ENCODE peak calls at places on chromosomes 4 and X, in seven cellular contexts. F is Ammon's horn; M is keratinocyte; K is NCI-H1436; P is neural crest cell; W is stimulated activated CD8-positive, alpha-beta memory T cell treated with anti-CD3 and anti-CD28 coated beads, Interleukin-4, amount 100 ng/mL, for 1 hour; Q is foreskin melanocyte. O is an unnamed sample.

GRCh38 chrX:83521905-83522304 is 13.8 kb downstream of the POU3F4 start:
- DNase-seq in P (no peak), K (no peak), Q (no peak), F (no peak), W (no peak), M (no peak), O (no peak)

GRCh38 chr4:25861422-25861926 is 1.3 kb downstream of the SEL1L3 start:
- DNase-seq in K (no peak), W (no peak), F (no peak), P (no peak), Q (no peak), M (no peak), O (no peak)

GRCh38 chr4:47642985-47643745 is 158.1 kb downstream of the ATP10D start:
- DNase-seq in M (no peak), Q (peak), K (no peak), W (no peak), F (peak), P (no peak), O (no peak)

GRCh38 chrX:111181883-111182400 is 86.0 kb downstream of the PAK3 start:
- DNase-seq in P (no peak), Q (no peak), W (no peak), M (no peak), K (peak), F (no peak), O (no peak)

GRCh38 chr4:5467111-5467510 is 241.2 kb downstream of the EVC2 start:
- DNase-seq in Q (no peak), F (no peak), W (no peak), K (no peak), M (no peak), P (no peak), O (no peak)

GRCh38 chrX:51889851-51890250 is 3.6 kb upstream of the MAGED1 start:
- DNase-seq in F (no peak), M (no peak), Q (no peak), W (no peak), P (no peak), K (no peak), O (no peak)

GRCh38 chr4:24583451-24584174 is 741 bp downstream of the DHX15 start:
- DNase-seq in F (peak), W (no peak), P (peak), K (peak), Q (peak), M (no peak), O (no peak)

GRCh38 chrX:48465336-48465933 is 4.6 kb downstream of the SLC38A5 start:
- DNase-seq in M (no peak), P (no peak), W (no peak), F (no peak), Q (no peak), K (no peak), O (no peak)

GRCh38 chr4:120922390-120923200 is at the start of gene PRDM5:
- DNase-seq in P (peak), W (no peak), Q (peak), M (no peak), K (no peak), F (peak), O (no peak)

GRCh38 chrX:79259073-79259689 is 108.0 kb downstream of the ITM2A start:
- DNase-seq in F (peak), M (no peak), P (no peak), Q (no peak), K (no peak), W (peak), O (no peak)

GRCh38 chrX:111375747-111376146 is 36.2 kb downstream of the DCX start:
- DNase-seq in P (no peak), K (no peak), W (no peak), F (no peak), Q (no peak), M (no peak), O (no peak)

GRCh38 chrX:25442501-25442900 is 426.7 kb upstream of the ARX start:
- DNase-seq in Q (no peak), F (peak), M (no peak), K (no peak), P (no peak), W (no peak), O (no peak)

GRCh38 chr4:55947912-55948725 is 626 bp upstream of the CEP135 start:
- DNase-seq in Q (peak), W (no peak), F (peak), K (no peak), P (peak), M (peak), O (peak)

GRCh38 chrX:47498411-47498810 is 15.4 kb upstream of the ZNF41 start:
- DNase-seq in M (no peak), K (no peak), P (no peak), Q (no peak), F (no peak), W (no peak), O (no peak)

GRCh38 chrX:150236304-150236703 is 126.8 kb upstream of the MAMLD1 start:
- DNase-seq in M (no peak), F (no peak), Q (no peak), P (no peak), K (no peak), W (no peak), O (no peak)

GRCh38 chr4:54657194-54657555 is 582 bp upstream of the KIT start:
- DNase-seq in Q (no peak), F (no peak), M (no peak), P (no peak), W (no peak), K (peak), O (no peak)

GRCh38 chr4:79958511-79959264 is 114.3 kb downstream of the ANTXR2 start:
- DNase-seq in Q (no peak), M (no peak), F (no peak), P (no peak), K (no peak), W (no peak), O (no peak)

GRCh38 chr4:2788101-2788500 is 4.8 kb upstream of the SH3BP2 start:
- DNase-seq in P (no peak), M (no peak), F (no peak), W (no peak), Q (no peak), K (no peak), O (no peak)

GRCh38 chrX:53287493-53288138 is 6.2 kb upstream of the IQSEC2 start:
- DNase-seq in P (no peak), K (peak), M (no peak), Q (no peak), F (peak), W (no peak), O (no peak)

GRCh38 chr4:101994247-101994775 is 203.8 kb downstream of the BANK1 start:
- DNase-seq in F (no peak), Q (no peak), W (no peak), M (no peak), K (no peak), P (no peak), O (no peak)

GRCh38 chr4:2791518-2792395 is 1.1 kb upstream of the SH3BP2 start:
- DNase-seq in F (no peak), K (no peak), W (no peak), P (no peak), Q (no peak), M (no peak), O (no peak)

GRCh38 chr4:185269286-185269685 is 59.9 kb downstream of the SNX25 start:
- DNase-seq in Q (no peak), K (no peak), F (no peak), W (no peak), M (no peak), P (no peak), O (no peak)

GRCh38 chrX:11890843-11891514 is 132.9 kb downstream of the MSL3 start:
- DNase-seq in P (no peak), F (peak), W (no peak), M (no peak), K (no peak), Q (no peak), O (no peak)

GRCh38 chr4:118102195-118102594 is 67.9 kb downstream of the NDST3 start:
- DNase-seq in W (no peak), M (no peak), P (no peak), Q (no peak), F (no peak), K (no peak), O (no peak)

GRCh38 chr4:8291701-8292387 is 22.3 kb downstream of the HTRA3 start:
- DNase-seq in M (no peak), W (no peak), F (no peak), P (no peak), Q (no peak), K (no peak), O (no peak)

GRCh38 chr4:153517159-153517558 is 51.0 kb downstream of the TMEM131L start:
- DNase-seq in K (no peak), M (peak), W (no peak), Q (no peak), F (no peak), P (no peak), O (no peak)

GRCh38 chrX:39905475-39905889 is 192.3 kb downstream of the BCOR start:
- DNase-seq in W (no peak), F (no peak), M (no peak), P (no peak), Q (no peak), K (no peak), O (no peak)

GRCh38 chr4:129239088-129239487 is 143.1 kb downstream of the C4orf33 start:
- DNase-seq in W (no peak), K (no peak), F (no peak), P (no peak), M (no peak), Q (no peak), O (no peak)

GRCh38 chrX:138917781-138918180 is 206.3 kb upstream of the FGF13 start:
- DNase-seq in F (no peak), P (no peak), Q (no peak), K (no peak), W (no peak), M (no peak), O (no peak)

O was measured in pulmonary artery endothelial cell.